ENCODE peak calls at places on chromosome X, in five cellular contexts. R is Karpas-422, B is astrocyte of the spinal cord, K is breast epithelium, W is GM23248. C is an unnamed sample.
A peak's percentile ranks its signal among the peaks of the same experiment; 100 is the strongest.

GRCh38 chrX:115968436-115969252 is 201.9 kb upstream of the AGTR2 start:
- DNase-seq in R (no peak), B (peak; percentile 8), K (no peak), W (peak; percentile 64), C (peak; percentile 56)

GRCh38 chrX:14489437-14489836 is 39.9 kb upstream of the GLRA2 start:
- DNase-seq in R (no peak), B (no peak), K (no peak), W (no peak), C (no peak)

GRCh38 chrX:72314881-72315280 is 9.2 kb upstream of the CITED1 start:
- DNase-seq in R (peak; percentile 59), B (no peak), K (no peak), W (no peak), C (no peak)

GRCh38 chrX:38437093-38437492 is 84.7 kb downstream of the OTC start:
- DNase-seq in R (no peak), B (no peak), K (no peak), W (peak; percentile 10), C (peak; percentile 21)

GRCh38 chrX:74280759-74281158 is 23.2 kb upstream of the ZCCHC13 start:
- DNase-seq in R (no peak), B (no peak), K (no peak), W (no peak), C (no peak)

GRCh38 chrX:41300758-41301437 is 33.1 kb upstream of the DDX3X start:
- DNase-seq in R (no peak), B (peak; percentile 35), K (no peak), W (peak; percentile 53), C (peak; percentile 54)

GRCh38 chrX:118577041-118577440 is 81.4 kb downstream of the DOCK11 start:
- DNase-seq in R (no peak), B (no peak), K (no peak), W (no peak), C (no peak)

GRCh38 chrX:74195605-74196004 is 108.4 kb upstream of the ZCCHC13 start:
- DNase-seq in R (no peak), B (no peak), K (no peak), W (no peak), C (no peak)

GRCh38 chrX:73859622-73860021 is 296.6 kb downstream of the CHIC1 start:
- DNase-seq in R (peak; percentile 1), B (no peak), K (no peak), W (no peak), C (no peak)

GRCh38 chrX:69951756-69952155 is 98.0 kb downstream of the AWAT2 start:
- DNase-seq in R (no peak), B (no peak), K (no peak), W (no peak), C (no peak)

GRCh38 chrX:40922307-40922706 is 162.9 kb upstream of the USP9X start:
- DNase-seq in R (peak; percentile 80), B (peak; percentile 60), K (no peak), W (peak; percentile 57), C (peak; percentile 63)

GRCh38 chrX:13821740-13822139 is 4.8 kb upstream of the GPM6B start:
- DNase-seq in R (no peak), B (no peak), K (no peak), W (no peak), C (peak; percentile 75)

GRCh38 chrX:47179928-47180255 is 13.7 kb upstream of the UBA1 start:
- DNase-seq in R (no peak), B (no peak), K (no peak), W (no peak), C (no peak)

GRCh38 chrX:130699618-130700017 is 203.4 kb downstream of the ENOX2 start:
- DNase-seq in R (no peak), B (no peak), K (no peak), W (no peak), C (no peak)

GRCh38 chrX:56219702-56220101 is 12.5 kb upstream of the KLF8 start:
- DNase-seq in R (peak; percentile 52), B (no peak), K (no peak), W (peak; percentile 35), C (peak; percentile 33)

GRCh38 chrX:111355523-111356122 is 56.4 kb downstream of the DCX start:
- DNase-seq in R (no peak), B (no peak), K (no peak), W (no peak), C (peak; percentile 43)

GRCh38 chrX:71913156-71913950 is 2.7 kb downstream of the NHSL2 start:
- DNase-seq in R (no peak), B (no peak), K (no peak), W (no peak), C (no peak)

GRCh38 chrX:80765226-80765625 is 44.5 kb downstream of the BRWD3 start:
- DNase-seq in R (no peak), B (peak; percentile 63), K (no peak), W (peak; percentile 64), C (peak; percentile 47)

GRCh38 chrX:68413254-68413653 is 20.0 kb downstream of the OPHN1 start:
- DNase-seq in R (no peak), B (no peak), K (no peak), W (no peak), C (no peak)

GRCh38 chrX:1106478-1107210 is 105.8 kb downstream of the CRLF2 start:
- DNase-seq in R (no peak), B (no peak), K (no peak), W (no peak), C (no peak)

GRCh38 chrX:27823812-27824211 is 16.0 kb downstream of the MAGEB10 start:
- DNase-seq in R (no peak), B (no peak), K (no peak), W (no peak), C (no peak)

GRCh38 chrX:150856101-150856500 is 42.4 kb downstream of the CD99L2 start:
- DNase-seq in R (no peak), B (peak; percentile 32), K (no peak), W (peak; percentile 7), C (no peak)

GRCh38 chrX:71195959-71196727 is 26.9 kb upstream of the GJB1 start:
- DNase-seq in R (no peak), B (no peak), K (no peak), W (no peak), C (no peak)

GRCh38 chrX:38293741-38294140 is 33.6 kb downstream of the RPGR start:
- DNase-seq in R (no peak), B (no peak), K (no peak), W (no peak), C (no peak)

GRCh38 chrX:16628954-16629595 is 20.9 kb upstream of the S100G start:
- DNase-seq in R (no peak), B (no peak), K (no peak), W (no peak), C (no peak)
- H3K4me3 ChIP-seq in R (no peak overlapping the region), B (no peak overlapping the region), K (no peak overlapping the region), W (no peak overlapping the region), C (no peak overlapping the region)

DNA sequence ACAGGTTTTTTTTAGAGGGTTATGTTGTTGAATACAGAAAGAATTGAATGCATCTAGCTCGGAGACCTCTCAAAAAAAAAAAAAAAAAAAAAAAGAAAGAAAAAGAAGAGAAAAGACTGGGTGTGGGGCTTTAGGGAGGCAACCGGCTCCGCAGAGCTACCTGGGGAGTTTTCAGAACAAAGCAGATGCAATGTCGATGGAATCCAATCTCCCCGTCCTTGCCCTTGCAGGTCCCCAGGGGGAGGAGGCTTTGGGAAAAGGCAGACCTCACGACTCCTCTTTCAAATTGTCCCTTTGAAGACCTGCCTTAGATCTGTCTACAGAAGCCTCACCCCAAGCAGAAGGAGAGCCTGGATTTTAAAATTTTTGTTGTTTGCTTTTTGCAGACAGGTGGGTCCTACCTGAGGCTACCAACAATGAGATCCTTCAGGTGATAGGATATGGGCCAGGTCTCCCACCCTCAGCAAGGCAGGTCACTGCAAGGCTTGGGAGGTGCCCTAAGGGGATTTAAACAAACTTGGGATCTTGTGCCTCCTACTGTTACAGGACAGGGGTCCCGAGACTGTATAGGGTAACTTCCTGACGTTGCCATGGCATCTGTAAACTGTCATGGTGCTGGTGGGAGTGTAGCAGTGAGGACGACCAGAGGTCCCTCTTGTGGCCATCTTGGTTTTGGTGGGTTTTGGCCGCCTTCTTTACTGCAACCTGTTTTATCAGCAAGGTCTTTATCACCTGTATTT is 75.2 kb upstream of the PRKX start:
- DNase-seq in R (no peak), B (no peak), K (no peak), W (no peak), C (no peak)
- H3K4me3 ChIP-seq in R (no peak overlapping the region), B (no peak overlapping the region), K (no peak overlapping the region), W (no peak overlapping the region), C (no peak overlapping the region)

GRCh38 chrX:107272431-107272921 is 66.1 kb downstream of the DNAAF6 start:
- DNase-seq in R (no peak), B (no peak), K (no peak), W (no peak), C (peak; percentile 2)
- H3K4me3 ChIP-seq in R (no peak overlapping the region), B (no peak overlapping the region), K (no peak overlapping the region), W (no peak overlapping the region), C (no peak overlapping the region)

DNA sequence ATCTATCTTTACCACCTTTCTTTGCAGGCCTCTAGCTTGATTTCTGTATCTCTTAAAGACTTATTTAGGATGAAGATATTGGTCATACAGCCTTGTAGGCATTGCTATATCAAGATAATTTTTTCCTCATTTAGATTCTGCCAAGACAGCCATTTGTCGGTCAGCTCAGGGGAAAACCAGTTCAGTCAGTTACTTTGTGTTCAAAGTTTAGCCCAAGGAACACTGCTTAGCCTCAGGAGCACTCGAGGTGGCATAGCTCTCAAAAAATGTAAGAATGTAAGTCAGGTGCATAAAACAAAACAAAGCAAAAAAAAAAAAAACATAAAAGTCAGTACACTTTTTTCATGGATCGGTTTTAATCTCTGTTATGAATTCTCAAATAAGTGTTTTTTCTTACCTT is 43.4 kb downstream of the NRK start:
- DNase-seq in R (no peak), B (no peak), K (no peak), W (no peak), C (no peak)
- H3K4me3 ChIP-seq in R (no peak overlapping the region), B (no peak overlapping the region), K (no peak overlapping the region), W (no peak overlapping the region), C (no peak overlapping the region)

GRCh38 chrX:39688219-39688575 is 409.6 kb downstream of the BCOR start:
- DNase-seq in R (no peak), B (no peak), K (no peak), W (no peak), C (no peak)
- H3K4me3 ChIP-seq in R (no peak overlapping the region), B (peak overlapping the region; percentile 5), K (peak overlapping the region; percentile 45), W (peak overlapping the region; percentile 57), C (peak overlapping the region; percentile 4)